ENCODE peak calls at places on chromosomes 2 and 18, in four cellular contexts. One of them, this sample, is unnamed. For H3K4me1, the result is how much of the 10 kb centered on the place peaks cover.

GRCh38 chr2:10223932-10224720 is 78.6 kb upstream of the HPCAL1 start:
- DNase-seq in HCT116: no peak
- DNase-seq in K562: no peak
- DNase-seq in HepG2: no peak
- DNase-seq in this sample: no peak

GRCh38 chr2:238216651-238217184 is 13.2 kb upstream of the ILKAP start:
- DNase-seq in HCT116: no peak
- DNase-seq in K562: no peak
- DNase-seq in HepG2: no peak
- DNase-seq in this sample: no peak

GRCh38 chr2:60480089-60480773 is 73.2 kb downstream of the BCL11A start:
- DNase-seq in HCT116: no peak
- DNase-seq in K562: no peak
- DNase-seq in HepG2: peak
- DNase-seq in this sample: no peak

GRCh38 chr2:28748176-28748575 is 3.5 kb upstream of the PPP1CB start:
- DNase-seq in HCT116: no peak
- DNase-seq in K562: no peak
- DNase-seq in HepG2: no peak
- DNase-seq in this sample: no peak

GRCh38 chr2:39435974-39436591 is 1.0 kb downstream of the MAP4K3 start:
- DNase-seq in HCT116: no peak
- DNase-seq in K562: no peak
- DNase-seq in HepG2: peak
- DNase-seq in this sample: no peak

GRCh38 chr18:69490813-69491212 is 90.1 kb downstream of the DOK6 start:
- DNase-seq in HCT116: no peak
- DNase-seq in K562: no peak
- DNase-seq in HepG2: no peak
- DNase-seq in this sample: no peak

GRCh38 chr2:55029098-55029497 is 21.2 kb downstream of the RTN4 start:
- DNase-seq in HCT116: no peak
- DNase-seq in K562: no peak
- DNase-seq in HepG2: no peak
- DNase-seq in this sample: no peak

GRCh38 chr2:136310797-136311558 is 193.0 kb upstream of the CXCR4 start:
- DNase-seq in HCT116: no peak
- DNase-seq in K562: no peak
- DNase-seq in HepG2: no peak
- DNase-seq in this sample: no peak

GRCh38 chr2:16218161-16218560 is 277.8 kb downstream of the MYCN start:
- DNase-seq in HCT116: no peak
- DNase-seq in K562: no peak
- DNase-seq in HepG2: no peak
- DNase-seq in this sample: no peak

GRCh38 chr2:236512902-236513433 is 56.7 kb upstream of the ACKR3 start:
- DNase-seq in HCT116: peak
- DNase-seq in K562: peak
- DNase-seq in HepG2: peak
- DNase-seq in this sample: peak

GRCh38 chr2:86695053-86695691 is 24.9 kb upstream of the RMND5A start:
- DNase-seq in HCT116: peak
- DNase-seq in K562: no peak
- DNase-seq in HepG2: peak
- DNase-seq in this sample: no peak

GRCh38 chr2:113156278-113157107 is 17.3 kb upstream of the PSD4 start:
- DNase-seq in HCT116: peak
- DNase-seq in K562: no peak
- DNase-seq in HepG2: peak
- DNase-seq in this sample: no peak

GRCh38 chr2:1625281-1626001 is 118.9 kb downstream of the PXDN start:
- DNase-seq in HCT116: peak
- DNase-seq in K562: no peak
- DNase-seq in HepG2: no peak
- DNase-seq in this sample: peak

GRCh38 chr2:30425326-30425725 is 21.7 kb upstream of the LCLAT1 start:
- DNase-seq in HCT116: no peak
- DNase-seq in K562: no peak
- DNase-seq in HepG2: no peak
- DNase-seq in this sample: no peak

GRCh38 chr2:58601017-58601416 is 359.9 kb upstream of the FANCL start:
- DNase-seq in HCT116: no peak
- DNase-seq in K562: no peak
- DNase-seq in HepG2: no peak
- DNase-seq in this sample: no peak

GRCh38 chr2:211939177-211939576 is 599.4 kb downstream of the ERBB4 start:
- DNase-seq in HCT116: no peak
- DNase-seq in K562: no peak
- DNase-seq in HepG2: no peak
- DNase-seq in this sample: no peak

GRCh38 chr2:207480521-207481034 is 49.2 kb upstream of the CREB1 start:
- DNase-seq in HCT116: no peak
- DNase-seq in K562: no peak
- DNase-seq in HepG2: no peak
- DNase-seq in this sample: no peak

GRCh38 chr2:128371248-128371630 is 52.6 kb upstream of the HS6ST1 start:
- DNase-seq in HCT116: no peak
- DNase-seq in K562: no peak
- DNase-seq in HepG2: no peak
- DNase-seq in this sample: no peak

GRCh38 chr2:23760746-23761145 is 166.2 kb downstream of the ATAD2B start:
- DNase-seq in HCT116: peak
- DNase-seq in K562: no peak
- DNase-seq in HepG2: peak
- DNase-seq in this sample: no peak

GRCh38 chr2:227325824-227326195 is 759 bp downstream of the MFF start:
- DNase-seq in HCT116: no peak
- DNase-seq in K562: peak
- DNase-seq in HepG2: peak
- DNase-seq in this sample: peak

GRCh38 chr2:222568866-222569265 is 87.0 kb downstream of the FARSB start:
- DNase-seq in HCT116: no peak
- DNase-seq in K562: no peak
- DNase-seq in HepG2: no peak
- DNase-seq in this sample: no peak

GRCh38 chr2:216064014-216064630 is 17.5 kb downstream of the PECR start:
- DNase-seq in HCT116: no peak
- DNase-seq in K562: no peak
- DNase-seq in HepG2: no peak
- DNase-seq in this sample: no peak

GRCh38 chr2:68124321-68124720 is 33.4 kb upstream of the PNO1 start:
- DNase-seq in HCT116: no peak
- DNase-seq in K562: no peak
- DNase-seq in HepG2: no peak
- DNase-seq in this sample: no peak

GRCh38 chr2:28300489-28300888 is 92.2 kb upstream of the FOSL2 start:
- DNase-seq in HCT116: no peak
- DNase-seq in K562: no peak
- DNase-seq in HepG2: no peak
- DNase-seq in this sample: no peak

GRCh38 chr2:30266051-30266621 is 34.8 kb downstream of the LBH start:
- DNase-seq in HCT116: no peak
- DNase-seq in K562: no peak
- DNase-seq in HepG2: no peak
- DNase-seq in this sample: no peak

GRCh38 chr2:97713296-97714083 is at the start of gene ZAP70:
- DNase-seq in HCT116: no peak
- DNase-seq in K562: no peak
- DNase-seq in HepG2: peak
- DNase-seq in this sample: no peak

GRCh38 chr2:60550151-60550983 is 3.1 kb downstream of the BCL11A start:
- DNase-seq in HCT116: peak
- DNase-seq in K562: peak
- DNase-seq in HepG2: peak
- DNase-seq in this sample: peak

GRCh38 chr2:96201338-96201737 is 7.3 kb downstream of the STARD7 start:
- DNase-seq in HCT116: no peak
- DNase-seq in K562: no peak
- DNase-seq in HepG2: no peak
- DNase-seq in this sample: no peak

GRCh38 chr2:128599700-128600099 is 281.0 kb upstream of the HS6ST1 start:
- DNase-seq in HCT116: no peak
- DNase-seq in K562: no peak
- DNase-seq in HepG2: no peak
- DNase-seq in this sample: no peak

GRCh38 chr2:105447476-105447875 is 48.6 kb upstream of the FHL2 start:
- DNase-seq in HCT116: no peak
- DNase-seq in K562: no peak
- DNase-seq in HepG2: no peak
- DNase-seq in this sample: no peak

DNA sequence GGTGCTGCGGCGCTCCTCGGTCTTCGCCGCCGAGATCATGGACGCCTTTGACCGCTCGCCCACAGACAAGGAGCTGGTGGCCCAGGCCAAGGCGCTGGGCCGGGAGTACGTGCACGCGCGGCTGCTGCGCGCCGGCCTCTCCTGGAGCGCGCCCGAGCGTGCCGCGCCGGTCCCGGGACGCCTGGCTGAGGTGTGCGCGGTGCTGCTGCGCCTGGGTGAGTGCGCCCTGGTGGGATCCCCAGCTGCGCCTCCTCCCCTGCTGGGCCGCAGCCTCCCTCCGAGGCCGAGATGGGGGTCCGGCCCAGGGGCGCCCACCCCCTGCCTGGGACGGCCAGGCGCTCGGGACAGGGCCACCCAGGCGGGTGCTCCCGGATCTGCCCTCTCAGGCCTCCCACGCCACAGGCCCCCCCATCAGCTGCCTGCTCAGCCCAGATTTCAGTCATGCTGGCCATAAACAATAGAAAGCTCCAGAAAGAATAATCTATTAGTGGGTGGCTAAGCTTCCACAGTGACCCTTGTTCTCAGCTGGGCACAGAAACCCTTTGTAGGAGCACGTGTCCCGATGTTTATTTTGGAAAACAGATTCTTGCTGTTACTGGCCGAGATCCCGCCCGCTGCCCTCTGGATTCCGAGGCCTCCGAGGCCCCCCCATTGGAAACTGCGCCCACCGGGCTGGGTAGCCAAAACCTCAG is 1.1 kb downstream of the BOK start:
- DNase-seq in HCT116: no peak
- DNase-seq in K562: peak
- DNase-seq in HepG2: peak
- DNase-seq in this sample: no peak
- H3K9ac ChIP-seq in HCT116: peak
- H3K9ac ChIP-seq in K562: peak
- H3K9ac ChIP-seq in HepG2: peak
- H3K9ac ChIP-seq in this sample: peak

GRCh38 chr2:43105586-43106562 is 120.5 kb downstream of the ZFP36L2 start:
- DNase-seq in HCT116: peak
- DNase-seq in K562: peak
- DNase-seq in HepG2: peak
- DNase-seq in this sample: no peak
- TF ChIP-seq ZNF274 in HCT116: no peak
- TF ChIP-seq ZNF274 in K562: no peak
- TF ChIP-seq ZNF274 in HepG2: no peak
- TF ChIP-seq ZNF274 in this sample: no peak

DNA sequence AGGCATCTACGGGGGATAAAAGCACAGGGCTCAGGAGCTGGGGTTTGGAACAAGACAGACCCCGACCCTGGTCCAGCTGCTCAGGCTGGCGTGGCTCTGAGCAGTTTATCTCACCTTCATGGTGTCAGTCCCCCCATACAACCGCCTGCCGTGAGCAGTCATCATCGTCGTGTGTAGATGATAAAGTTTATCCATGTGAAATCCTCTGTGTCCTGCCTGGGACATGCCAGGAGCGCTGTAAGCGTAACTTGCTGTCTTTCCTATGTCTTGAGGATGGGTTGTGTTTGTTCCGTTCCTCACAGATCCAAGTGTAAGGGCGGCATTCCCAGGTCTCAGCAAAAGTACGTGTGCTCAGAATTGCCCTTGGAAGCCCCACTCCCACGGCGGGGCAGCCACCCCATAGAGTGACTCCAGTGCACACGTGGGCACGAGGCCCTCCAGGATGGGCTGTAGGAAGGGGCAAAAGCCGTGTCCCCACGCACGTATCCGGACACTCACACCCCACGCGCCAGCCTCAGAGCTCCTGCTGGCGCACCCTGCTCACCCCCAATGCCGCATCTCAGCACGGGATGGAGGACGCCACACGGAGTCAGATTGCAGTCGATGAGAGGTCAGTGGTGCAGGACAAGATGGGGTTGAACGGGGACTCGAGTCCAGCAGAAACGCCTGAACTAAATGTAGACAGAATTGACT is 50.9 kb downstream of the ADI1 start:
- DNase-seq in HCT116: no peak
- DNase-seq in K562: no peak
- DNase-seq in HepG2: no peak
- DNase-seq in this sample: no peak
- H3K4me1 ChIP-seq in HCT116: under half
- H3K4me1 ChIP-seq in K562: under half
- H3K4me1 ChIP-seq in HepG2: under half
- H3K4me1 ChIP-seq in this sample: under half

DNA sequence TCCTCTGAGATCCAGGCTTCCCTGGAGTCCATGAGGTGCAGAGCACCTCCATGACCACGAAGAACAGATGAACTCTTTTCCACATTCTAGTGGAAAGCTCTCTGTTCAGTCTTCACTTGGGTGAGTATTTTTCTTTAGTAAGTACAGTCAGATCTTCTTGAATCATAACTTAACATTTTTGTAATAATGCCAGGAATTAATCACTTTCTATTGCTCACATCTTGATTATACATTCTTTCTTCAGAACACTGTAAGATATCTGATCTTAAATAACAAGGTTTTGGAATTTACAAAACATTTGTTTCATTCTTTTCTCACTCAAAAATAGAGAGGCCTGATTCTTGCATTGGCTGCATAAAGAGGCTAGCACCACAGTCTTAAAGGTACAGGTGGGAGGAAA is 45.4 kb upstream of the RND3 start:
- DNase-seq in HCT116: no peak
- DNase-seq in K562: no peak
- DNase-seq in HepG2: no peak
- DNase-seq in this sample: no peak
- H3K9ac ChIP-seq in HCT116: no peak
- H3K9ac ChIP-seq in K562: no peak
- H3K9ac ChIP-seq in HepG2: no peak
- H3K9ac ChIP-seq in this sample: no peak